ENCODE peak calls at places on chromosomes 5 and 9, in nine cellular contexts. C, R, G, L, E, A, K, X and U are unnamed samples.

GRCh38 chr5:143245929-143246561 is 157.4 kb downstream of the NR3C1 start:
- DNase-seq in E (peak; percentile 5), C (no peak), G (no peak), L (no peak), A (peak; percentile 31), X (peak; percentile 75), R (peak; percentile 91), K (peak; percentile 96), U (peak; percentile 95)

GRCh38 chr5:94908889-94909480 is 290.5 kb downstream of the SLF1 start:
- DNase-seq in L (no peak), E (peak; percentile 2), K (peak; percentile 37), R (peak; percentile 64), G (no peak), A (no peak), X (peak; percentile 55), C (no peak), U (peak; percentile 81)

GRCh38 chr9:33850267-33850629 is 33.3 kb downstream of the UBE2R2 start:
- DNase-seq in L (no peak), C (no peak), R (no peak), G (no peak), X (no peak), K (no peak), A (no peak), E (no peak), U (no peak)

GRCh38 chr5:179336126-179336870 is 9.0 kb downstream of the ADAMTS2 start:
- DNase-seq in C (no peak), X (no peak), L (no peak), R (no peak), A (no peak), E (no peak), G (no peak), K (no peak), U (no peak)

GRCh38 chr5:176741566-176742211 is 68.7 kb upstream of the UNC5A start:
- DNase-seq in A (no peak), G (peak; percentile 55), R (no peak), K (no peak), E (no peak), C (no peak), L (no peak), X (no peak), U (no peak)

GRCh38 chr5:133489632-133490031 is 122.7 kb downstream of the FSTL4 start:
- DNase-seq in E (no peak), X (no peak), R (no peak), G (no peak), L (no peak), C (peak; percentile 18), K (peak; percentile 4), A (no peak), U (no peak)

GRCh38 chr5:132837868-132838267 is 7.4 kb upstream of the SHROOM1 start:
- DNase-seq in R (no peak), E (no peak), C (no peak), L (no peak), G (no peak), A (no peak), K (no peak), X (no peak), U (no peak)

GRCh38 chr9:74942801-74943200 is 9.9 kb downstream of the C9orf40 start:
- DNase-seq in E (no peak), A (no peak), C (peak; percentile 31), X (no peak), K (no peak), R (no peak), G (peak; percentile 69), L (no peak), U (peak; percentile 43)

GRCh38 chr5:14008819-14009311 is 64.4 kb upstream of the DNAH5 start:
- DNase-seq in X (peak; percentile 33), G (no peak), C (no peak), A (peak; percentile 48), K (peak; percentile 48), R (no peak), L (no peak), E (no peak), U (peak; percentile 26)

GRCh38 chr9:99169982-99170761 is 51.6 kb downstream of the ALG2 start:
- DNase-seq in A (no peak), K (no peak), R (no peak), X (no peak), C (no peak), E (peak; percentile 39), L (no peak), G (no peak), U (no peak)

GRCh38 chr9:110555971-110556370 is 23.6 kb downstream of the SVEP1 start:
- DNase-seq in L (no peak), K (peak; percentile 72), R (peak; percentile 99), G (no peak), E (no peak), X (peak; percentile 25), A (peak; percentile 51), C (no peak), U (peak; percentile 97)

GRCh38 chr5:1937590-1937989 is 54.9 kb upstream of the IRX4 start:
- DNase-seq in G (no peak), R (no peak), X (no peak), C (no peak), A (no peak), L (no peak), E (no peak), K (no peak), U (no peak)